ENCODE peak calls at places on chromosome 6, in eight cellular contexts. Q, V, W, U, E, H, A and M are unnamed samples.

GRCh38 chr6:134249412-134249758 is 68.5 kb downstream of the SGK1 start:
- DNase-seq in Q (peak; percentile 68), V (no peak), W (peak; percentile 20), U (no peak), E (no peak), H (no peak), A (no peak), M (no peak)

GRCh38 chr6:17281100-17281496 is at the start of gene RBM24:
- DNase-seq in Q (peak; percentile 70), V (peak; percentile 78), W (peak; percentile 80), U (peak; percentile 16), E (peak; percentile 89), H (no peak), A (no peak), M (peak; percentile 65)

GRCh38 chr6:155126727-155127439 is 131.8 kb downstream of the TIAM2 start:
- DNase-seq in Q (no peak), V (no peak), W (peak; percentile 96), U (no peak), E (peak; percentile 86), H (no peak), A (peak; percentile 76), M (peak; percentile 22)

GRCh38 chr6:152605901-152606390 is 31.2 kb downstream of the SYNE1 start:
- DNase-seq in Q (no peak), V (no peak), W (peak; percentile 22), U (no peak), E (no peak), H (no peak), A (no peak), M (no peak)

GRCh38 chr6:148890091-148890490 is 143.3 kb downstream of the UST start:
- DNase-seq in Q (no peak), V (no peak), W (no peak), U (no peak), E (peak; percentile 27), H (no peak), A (no peak), M (no peak)

GRCh38 chr6:47520282-47520681 is 42.7 kb downstream of the CD2AP start:
- DNase-seq in Q (no peak), V (no peak), W (no peak), U (no peak), E (no peak), H (no peak), A (no peak), M (no peak)

GRCh38 chr6:16752206-16752867 is 8.9 kb downstream of the ATXN1 start:
- DNase-seq in Q (no peak), V (no peak), W (peak; percentile 91), U (no peak), E (peak; percentile 98), H (no peak), A (no peak), M (no peak)

GRCh38 chr6:1724616-1725015 is 114.9 kb downstream of the FOXC1 start:
- DNase-seq in Q (no peak), V (no peak), W (no peak), U (no peak), E (no peak), H (no peak), A (no peak), M (peak; percentile 83)

GRCh38 chr6:114007451-114007953 is 36.6 kb upstream of the HDAC2 start:
- DNase-seq in Q (no peak), V (no peak), W (peak; percentile 37), U (no peak), E (no peak), H (peak; percentile 67), A (no peak), M (no peak)

GRCh38 chr6:111730835-111731234 is 125.2 kb upstream of the TRAF3IP2 start:
- DNase-seq in Q (no peak), V (peak; percentile 50), W (peak; percentile 18), U (no peak), E (no peak), H (no peak), A (no peak), M (peak; percentile 73)

GRCh38 chr6:154474636-154475428 is 35.7 kb downstream of the CNKSR3 start:
- DNase-seq in Q (no peak), V (no peak), W (peak; percentile 88), U (no peak), E (peak; percentile 91), H (no peak), A (no peak), M (no peak)

GRCh38 chr6:33410711-33411631 is at the start of gene PHF1:
- DNase-seq in Q (no peak), V (no peak), W (peak; percentile 83), U (peak; percentile 91), E (peak; percentile 90), H (no peak), A (no peak), M (no peak)

GRCh38 chr6:75526502-75527127 is 33.0 kb upstream of the FILIP1 start:
- DNase-seq in Q (peak; percentile 62), V (peak; percentile 61), W (peak; percentile 55), U (peak; percentile 38), E (peak; percentile 86), H (peak; percentile 60), A (peak; percentile 38), M (no peak)

GRCh38 chr6:113697642-113698410 is 159.3 kb upstream of the MARCKS start:
- DNase-seq in Q (no peak), V (no peak), W (peak; percentile 97), U (no peak), E (peak; percentile 92), H (no peak), A (no peak), M (no peak)

GRCh38 chr6:23851551-23851950 is 274.5 kb upstream of the NRSN1 start:
- DNase-seq in Q (no peak), V (no peak), W (no peak), U (no peak), E (no peak), H (no peak), A (no peak), M (no peak)

GRCh38 chr6:21586760-21587181 is 6.8 kb upstream of the SOX4 start:
- DNase-seq in Q (no peak), V (no peak), W (no peak), U (no peak), E (no peak), H (no peak), A (no peak), M (peak; percentile 81)

GRCh38 chr6:119533603-119534279 is 184.2 kb upstream of the MAN1A1 start:
- DNase-seq in Q (no peak), V (no peak), W (peak; percentile 60), U (no peak), E (peak; percentile 89), H (no peak), A (no peak), M (no peak)

GRCh38 chr6:144718431-144718830 is 433.3 kb downstream of the UTRN start:
- DNase-seq in Q (no peak), V (no peak), W (peak; percentile 63), U (no peak), E (peak; percentile 78), H (no peak), A (no peak), M (no peak)

GRCh38 chr6:149318581-149319286 is 1.2 kb downstream of the TAB2 start:
- DNase-seq in Q (no peak), V (no peak), W (peak; percentile 39), U (peak; percentile 66), E (peak; percentile 44), H (no peak), A (no peak), M (no peak)

DNA sequence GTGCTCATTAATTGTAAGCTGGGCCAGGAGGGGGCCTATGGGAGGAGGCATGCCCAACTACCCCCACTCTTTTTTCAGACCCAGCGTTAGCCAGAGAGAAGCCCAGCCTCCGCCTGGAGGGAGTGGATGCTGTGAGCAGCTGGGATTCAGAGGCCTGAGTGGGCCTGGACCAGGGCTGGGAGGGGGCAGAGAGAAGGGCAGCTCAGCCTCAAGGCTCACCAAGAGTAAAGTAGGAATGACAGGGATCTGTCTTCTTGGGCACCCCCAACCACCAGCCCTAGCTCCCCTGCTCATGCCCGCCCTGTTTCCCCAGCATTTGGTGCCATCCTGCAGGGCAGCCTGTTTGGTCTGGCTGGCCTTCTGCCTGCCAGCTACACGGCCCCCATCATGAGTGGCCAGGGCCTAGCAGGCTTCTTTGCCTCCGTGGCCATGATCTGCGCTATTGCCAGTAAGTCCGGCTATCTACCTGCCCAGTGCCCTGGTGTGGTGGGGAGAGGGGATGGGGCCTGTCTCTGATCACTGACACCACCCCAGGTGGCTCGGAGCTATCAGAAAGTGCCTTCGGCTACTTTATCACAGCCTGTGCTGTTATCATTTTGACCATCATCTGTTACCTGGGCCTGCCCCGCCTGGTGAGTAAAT is 6.8 kb downstream of the SLC29A1 start:
- DNase-seq in Q (no peak), V (no peak), W (no peak), U (no peak), E (no peak), H (no peak), A (no peak), M (peak; percentile 40)
- H3K4me1 ChIP-seq in Q (peaks cover 24% of the 10 kb centered on the region), V (peaks cover 23% of the 10 kb centered on the region), W (peaks cover 13% of the 10 kb centered on the region), U (no peaks in the 10 kb centered on the region), E (peaks cover 33% of the 10 kb centered on the region), H (no peaks in the 10 kb centered on the region), A (peaks cover 65% of the 10 kb centered on the region), M (peaks cover 21% of the 10 kb centered on the region)

GRCh38 chr6:35489995-35490791 is 6.7 kb downstream of the TEAD3 start:
- DNase-seq in Q (peak; percentile 93), V (peak; percentile 76), W (peak; percentile 88), U (no peak), E (peak; percentile 75), H (no peak), A (no peak), M (peak; percentile 96)
- H3K4me3 ChIP-seq in Q (peak overlapping the region; percentile 32), V (peak overlapping the region; percentile 65), W (peak overlapping the region; percentile 12), U (no peak overlapping the region), E (peak overlapping the region; percentile 40), H (no peak overlapping the region), A (no peak overlapping the region), M (no peak overlapping the region)

DNA sequence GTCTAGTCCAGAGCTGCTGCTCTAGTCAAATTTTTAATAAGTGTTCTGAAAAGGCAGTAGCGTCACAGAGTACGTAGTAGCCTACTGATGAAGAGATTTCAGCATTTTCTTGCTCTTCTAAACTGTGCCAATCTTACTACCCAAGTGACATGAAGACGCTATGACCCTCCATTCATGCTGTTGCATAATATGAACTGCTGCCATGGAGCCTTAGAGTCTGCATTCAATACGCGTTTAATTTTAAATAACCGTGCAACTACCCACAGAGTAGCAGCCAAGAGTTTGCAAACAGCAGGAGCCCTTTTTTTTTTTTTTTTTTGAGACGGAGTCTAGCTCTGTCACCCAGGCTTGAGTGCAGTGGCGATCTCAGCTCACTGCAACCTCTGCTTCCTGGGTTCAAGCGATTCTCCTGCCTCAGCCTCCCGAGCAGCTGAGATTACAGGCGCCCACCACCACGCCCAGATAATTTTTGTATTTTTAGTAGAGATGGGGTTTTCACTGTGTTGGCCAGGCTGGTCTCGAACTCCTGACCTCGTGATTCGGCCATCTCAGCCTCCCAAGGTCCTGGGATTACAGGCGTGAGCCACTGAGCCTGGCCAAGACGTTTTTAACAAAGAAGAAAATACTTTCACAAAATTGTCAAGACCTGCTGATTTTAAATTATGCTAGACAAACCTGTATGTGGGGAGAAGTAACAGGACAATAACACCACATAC is 44.3 kb downstream of the EZR start:
- DNase-seq in Q (no peak), V (no peak), W (no peak), U (no peak), E (no peak), H (no peak), A (no peak), M (no peak)
- H3K27ac ChIP-seq in Q (no peak overlapping the region), V (no peak overlapping the region), W (no peak overlapping the region), U (no peak overlapping the region), E (no peak overlapping the region), H (no peak overlapping the region), A (no peak overlapping the region), M (no peak overlapping the region)

DNA sequence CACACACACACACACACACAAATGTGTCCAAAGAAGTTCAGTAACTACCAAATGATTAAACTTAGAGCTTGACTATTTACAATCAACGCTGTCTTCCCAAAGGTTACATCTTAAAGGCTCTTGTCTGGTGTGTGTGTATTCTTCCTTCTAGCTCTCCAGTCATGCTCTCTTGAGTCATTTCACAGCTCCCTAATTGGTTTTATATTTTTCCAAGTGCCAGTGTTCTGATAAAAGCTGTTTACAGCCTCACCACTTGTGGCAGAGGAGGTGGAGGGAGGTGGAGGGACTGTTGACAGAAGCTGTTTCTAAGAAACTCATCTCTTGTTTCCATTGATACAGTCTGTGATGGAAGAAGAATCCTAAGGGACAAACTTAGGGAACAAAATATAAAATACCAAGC is 64.0 kb downstream of the QRSL1 start:
- DNase-seq in Q (no peak), V (no peak), W (no peak), U (no peak), E (no peak), H (no peak), A (no peak), M (no peak)
- H3K4me1 ChIP-seq in Q (no peaks in the 10 kb centered on the region), V (peaks cover 9% of the 10 kb centered on the region), W (no peaks in the 10 kb centered on the region), U (no peaks in the 10 kb centered on the region), E (peaks cover 7% of the 10 kb centered on the region), H (no peaks in the 10 kb centered on the region), A (peaks cover 5% of the 10 kb centered on the region), M (no peaks in the 10 kb centered on the region)